ENCODE peak calls at places on chromosomes 4 and X, in seven cellular contexts. F, K, Q, B, T, G and D are unnamed samples.

GRCh38 chr4:87375719-87376291 is 15.2 kb downstream of the HSD17B11 start:
- DNase-seq in B (no peak), K (no peak), Q (peak), T (no peak), F (peak), G (peak), D (peak)

GRCh38 chr4:121199742-121200561 is 35.8 kb upstream of the TNIP3 start:
- DNase-seq in B (no peak), K (no peak), F (no peak), Q (no peak), G (peak), T (no peak), D (no peak)

GRCh38 chr4:114890773-114891172 is 222.6 kb downstream of the NDST4 start:
- DNase-seq in B (no peak), G (no peak), K (no peak), F (no peak), T (no peak), Q (peak), D (no peak)

GRCh38 chrX:134880866-134881265 is 109.9 kb upstream of the SMIM10 start:
- DNase-seq in B (no peak), Q (peak), F (peak), K (no peak), G (no peak), T (no peak), D (peak)

GRCh38 chr4:83454626-83455025 is 997 bp downstream of the HELQ start:
- DNase-seq in G (peak), K (no peak), B (no peak), Q (peak), F (peak), T (no peak), D (peak)

GRCh38 chr4:5976431-5976830 is 41.8 kb downstream of the C4orf50 start:
- DNase-seq in T (no peak), B (peak), G (no peak), Q (no peak), F (no peak), K (no peak), D (no peak)

GRCh38 chr4:104728380-104729122 is 233.9 kb upstream of the CXXC4 start:
- DNase-seq in B (no peak), K (no peak), Q (peak), T (no peak), G (no peak), F (peak), D (peak)

GRCh38 chr4:147134536-147135210 is 189.0 kb upstream of the TTC29 start:
- DNase-seq in F (peak), B (no peak), K (no peak), T (no peak), Q (peak), G (no peak), D (peak)